ENCODE peak calls at places on chromosomes 2 and 18, in nine cellular contexts. H is H9, K is pancreas, R is mammary epithelial cell, E is lower lobe of right lung, M is fibroblast of mammary gland, F is neural crest cell, G is IMR-90, J is left lung. I is an unnamed sample.

GRCh38 chr18:11669271-11669947 is 19.7 kb upstream of the GNAL start:
- DNase-seq in H (peak), K (no peak), R (peak), E (no peak), M (no peak), F (no peak), G (no peak), J (no peak), I (no peak)

GRCh38 chr2:239910404-239910803 is 114.7 kb downstream of the NDUFA10 start:
- DNase-seq in H (peak), K (no peak), R (no peak), E (no peak), M (no peak), F (no peak), G (no peak), J (no peak), I (no peak)

GRCh38 chr2:65061146-65061909 is 5.1 kb downstream of the CEP68 start:
- DNase-seq in H (no peak), K (peak), R (no peak), E (no peak), M (no peak), F (no peak), G (no peak), J (no peak), I (no peak)

GRCh38 chr2:56449449-56449860 is 265.7 kb downstream of the CCDC85A start:
- DNase-seq in H (no peak), K (no peak), R (no peak), E (no peak), M (no peak), F (no peak), G (no peak), J (no peak), I (no peak)

GRCh38 chr2:181778621-181779195 is 98.4 kb upstream of the NEUROD1 start:
- DNase-seq in H (no peak), K (no peak), R (no peak), E (no peak), M (no peak), F (no peak), G (peak), J (no peak), I (peak)

GRCh38 chr2:8856176-8856575 is 18.8 kb upstream of the KIDINS220 start:
- DNase-seq in H (no peak), K (no peak), R (peak), E (no peak), M (no peak), F (no peak), G (no peak), J (no peak), I (no peak)

GRCh38 chr18:23862071-23862470 is 152.5 kb upstream of the TTC39C start:
- DNase-seq in H (no peak), K (no peak), R (peak), E (no peak), M (peak), F (no peak), G (peak), J (no peak), I (peak)

GRCh38 chr2:41197781-41198180 is 745.9 kb upstream of the SLC8A1 start:
- DNase-seq in H (no peak), K (no peak), R (no peak), E (no peak), M (peak), F (no peak), G (no peak), J (no peak), I (peak)

GRCh38 chr2:61176755-61177726 is 15.1 kb downstream of the C2orf74 start:
- DNase-seq in H (peak), K (peak), R (peak), E (peak), M (peak), F (peak), G (peak), J (peak), I (peak)

GRCh38 chr2:221747289-221747972 is 175.3 kb upstream of the EPHA4 start:
- DNase-seq in H (no peak), K (no peak), R (no peak), E (no peak), M (no peak), F (no peak), G (no peak), J (no peak), I (no peak)

GRCh38 chr18:60113396-60113795 is 213.6 kb downstream of the PMAIP1 start:
- DNase-seq in H (no peak), K (no peak), R (no peak), E (no peak), M (no peak), F (no peak), G (no peak), J (no peak), I (no peak)

GRCh38 chr2:120448961-120449421 is 103.1 kb downstream of the INHBB start:
- DNase-seq in H (no peak), K (no peak), R (no peak), E (no peak), M (no peak), F (no peak), G (no peak), J (no peak), I (no peak)

GRCh38 chr18:5464241-5464640 is 79.6 kb downstream of the EPB41L3 start:
- DNase-seq in H (no peak), K (no peak), R (no peak), E (no peak), M (peak), F (no peak), G (no peak), J (no peak), I (peak)

GRCh38 chr2:122866095-122866494 is 1110.6 kb downstream of the TSN start:
- DNase-seq in H (no peak), K (no peak), R (peak), E (no peak), M (no peak), F (no peak), G (no peak), J (no peak), I (no peak)

GRCh38 chr2:15719566-15720313 is 128.1 kb downstream of the DDX1 start:
- DNase-seq in H (no peak), K (no peak), R (no peak), E (no peak), M (no peak), F (no peak), G (no peak), J (no peak), I (no peak)

GRCh38 chr2:95698166-95698565 is 106.4 kb downstream of the TRIM43 start:
- DNase-seq in H (no peak), K (no peak), R (no peak), E (no peak), M (peak), F (no peak), G (peak), J (no peak), I (no peak)

GRCh38 chr2:189091253-189091652 is 88.3 kb downstream of the COL5A2 start:
- DNase-seq in H (no peak), K (no peak), R (no peak), E (no peak), M (peak), F (no peak), G (peak), J (no peak), I (peak)

GRCh38 chr2:109214651-109215371 is 85.8 kb downstream of the SH3RF3 start:
- DNase-seq in H (no peak), K (no peak), R (no peak), E (no peak), M (no peak), F (no peak), G (no peak), J (no peak), I (no peak)

GRCh38 chr2:201261471-201261870 is 1.1 kb downstream of the CASP8 start:
- DNase-seq in H (no peak), K (no peak), R (no peak), E (no peak), M (no peak), F (no peak), G (no peak), J (no peak), I (no peak)

GRCh38 chr2:214066847-214067246 is 344.0 kb upstream of the VWC2L start:
- DNase-seq in H (no peak), K (no peak), R (no peak), E (no peak), M (no peak), F (no peak), G (no peak), J (no peak), I (no peak)

GRCh38 chr18:23671564-23671963 is 8.9 kb upstream of the ANKRD29 start:
- DNase-seq in H (no peak), K (no peak), R (no peak), E (no peak), M (peak), F (no peak), G (no peak), J (no peak), I (peak)

GRCh38 chr18:47689386-47689785 is 241.1 kb downstream of the SMAD2 start:
- DNase-seq in H (peak), K (no peak), R (no peak), E (no peak), M (no peak), F (no peak), G (no peak), J (no peak), I (no peak)

GRCh38 chr18:67618061-67618460 is 101.5 kb upstream of the DSEL start:
- DNase-seq in H (no peak), K (no peak), R (no peak), E (no peak), M (no peak), F (no peak), G (no peak), J (no peak), I (no peak)

GRCh38 chr2:119196301-119197124 is 27.1 kb upstream of the STEAP3 start:
- DNase-seq in H (peak), K (no peak), R (peak), E (no peak), M (peak), F (no peak), G (no peak), J (no peak), I (peak)

GRCh38 chr18:63147973-63148372 is 171.6 kb downstream of the BCL2 start:
- DNase-seq in H (no peak), K (no peak), R (no peak), E (no peak), M (no peak), F (no peak), G (no peak), J (no peak), I (no peak)

GRCh38 chr2:42931147-42931817 is 138.9 kb upstream of the HAAO start:
- DNase-seq in H (peak), K (no peak), R (no peak), E (no peak), M (peak), F (no peak), G (no peak), J (no peak), I (no peak)

GRCh38 chr2:182372661-182373060 is 54.2 kb downstream of the PDE1A start:
- DNase-seq in H (no peak), K (no peak), R (peak), E (no peak), M (peak), F (no peak), G (peak), J (no peak), I (peak)

GRCh38 chr18:23259701-23260661 is 124.7 kb downstream of the CABLES1 start:
- DNase-seq in H (peak), K (peak), R (peak), E (peak), M (peak), F (peak), G (peak), J (peak), I (peak)

GRCh38 chr2:37625156-37625555 is 46.3 kb downstream of the CDC42EP3 start:
- DNase-seq in H (no peak), K (no peak), R (peak), E (no peak), M (peak), F (no peak), G (peak), J (no peak), I (peak)

GRCh38 chr2:237923507-237924163 is 43.2 kb upstream of the UBE2F start:
- DNase-seq in H (peak), K (peak), R (peak), E (peak), M (peak), F (peak), G (peak), J (peak), I (peak)

GRCh38 chr2:167986223-167986622 is 261.2 kb downstream of the STK39 start:
- DNase-seq in H (no peak), K (no peak), R (no peak), E (no peak), M (no peak), F (no peak), G (peak), J (no peak), I (no peak)

GRCh38 chr2:152406119-152406835 is 71.3 kb downstream of the FMNL2 start:
- DNase-seq in H (no peak), K (no peak), R (no peak), E (no peak), M (no peak), F (no peak), G (no peak), J (no peak), I (no peak)

DNA sequence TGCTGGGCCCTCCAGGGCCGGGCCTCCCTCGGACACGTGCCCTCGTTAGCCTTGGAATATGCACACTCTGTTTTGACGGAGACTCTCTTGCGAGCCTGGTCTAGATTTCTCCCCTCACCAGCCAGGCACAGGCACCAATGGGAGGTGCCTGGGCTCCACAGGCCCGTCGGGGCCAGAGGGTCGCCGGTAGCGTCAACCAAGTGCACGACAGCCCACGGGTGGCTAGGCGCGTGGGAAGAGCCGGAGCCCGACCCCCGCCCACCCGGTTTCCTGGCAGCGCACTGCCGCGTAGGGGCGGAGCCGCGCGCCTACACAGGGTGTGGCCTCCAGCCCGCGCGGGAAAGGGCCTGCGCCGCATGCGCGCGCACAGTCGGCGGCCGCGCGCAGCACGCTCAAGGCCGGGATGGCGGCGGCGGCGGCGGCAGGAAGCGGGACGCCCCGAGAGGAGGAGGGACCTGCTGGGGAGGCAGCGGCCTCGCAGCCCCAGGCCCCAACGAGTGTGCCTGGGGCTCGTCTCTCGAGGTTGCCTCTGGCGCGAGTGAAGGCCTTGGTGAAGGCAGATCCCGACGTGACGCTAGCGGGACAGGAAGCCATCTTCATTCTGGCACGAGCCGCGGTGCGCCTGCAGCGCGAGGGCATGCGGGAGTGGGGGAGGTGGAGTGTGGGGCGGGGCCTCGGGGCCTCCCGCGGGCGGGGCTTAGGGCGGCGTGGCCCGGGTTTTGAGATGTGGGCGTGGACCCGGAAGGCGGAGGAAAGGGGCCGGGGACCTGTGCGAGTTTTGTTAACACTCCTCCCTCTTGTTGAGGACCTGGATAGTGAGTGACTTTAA is at the start of gene POLE4:
- DNase-seq in H (peak), K (peak), R (peak), E (peak), M (peak), F (peak), G (peak), J (peak), I (peak)
- TF ChIP-seq CTCF in H (no peak), K (no peak), R (no peak), E (peak), M (no peak), F (no peak), G (no peak), J (no peak), I (no peak)

GRCh38 chr2:215731108-215731507 is 282.2 kb downstream of the MREG start:
- DNase-seq in H (no peak), K (no peak), R (no peak), E (no peak), M (no peak), F (no peak), G (no peak), J (no peak), I (no peak)

GRCh38 chr2:215738360-215738759 is 275.0 kb downstream of the MREG start:
- DNase-seq in H (no peak), K (no peak), R (no peak), E (no peak), M (no peak), F (no peak), G (no peak), J (no peak), I (no peak)

GRCh38 chr2:215737496-215737895 is 275.9 kb downstream of the MREG start:
- DNase-seq in H (peak), K (no peak), R (no peak), E (no peak), M (no peak), F (no peak), G (no peak), J (no peak), I (no peak)

GRCh38 chr2:215740071-215740470 is 273.3 kb downstream of the MREG start:
- DNase-seq in H (no peak), K (no peak), R (no peak), E (no peak), M (no peak), F (no peak), G (no peak), J (no peak), I (no peak)

DNA sequence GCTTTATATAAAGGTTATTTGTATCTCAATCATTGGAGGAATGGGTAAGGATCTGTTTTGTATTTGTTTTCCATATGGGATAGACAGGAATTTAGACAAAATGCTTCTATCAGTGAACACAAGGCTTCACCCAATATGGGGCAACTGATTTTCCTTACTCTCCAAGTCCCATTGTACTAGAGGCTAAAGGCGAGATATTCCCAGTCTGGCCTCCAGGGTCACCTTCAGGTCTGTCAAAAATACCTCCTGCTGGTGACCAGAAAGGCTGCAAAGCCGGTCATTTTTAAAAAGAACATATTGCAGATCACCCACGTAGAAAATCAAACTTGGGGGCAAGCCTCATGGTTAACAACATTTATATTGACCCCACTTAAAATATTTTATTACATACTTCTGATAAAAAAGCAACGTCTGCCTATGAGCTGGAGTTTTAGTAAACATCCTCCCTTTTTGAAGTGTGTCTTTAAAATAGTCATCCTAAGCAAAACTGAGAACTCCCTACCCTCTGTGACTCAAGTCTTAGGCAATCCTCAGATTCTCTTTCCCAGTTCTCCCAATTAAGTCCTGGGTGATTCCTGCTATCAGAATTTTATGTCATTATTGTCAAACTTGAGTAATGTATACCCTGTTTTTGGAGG is 276.6 kb downstream of the MREG start:
- DNase-seq in H (peak), K (no peak), R (peak), E (no peak), M (peak), F (no peak), G (peak), J (no peak), I (peak)
- TF ChIP-seq CTCF in H (peak), K (no peak), R (peak), E (no peak), M (peak), F (no peak), G (peak), J (no peak), I (peak)

GRCh38 chr2:20181761-20182160 is 43.2 kb downstream of the SDC1 start:
- DNase-seq in H (no peak), K (no peak), R (no peak), E (no peak), M (no peak), F (no peak), G (no peak), J (no peak), I (no peak)

GRCh38 chr2:20179179-20179754 is 45.7 kb downstream of the SDC1 start:
- DNase-seq in H (no peak), K (no peak), R (no peak), E (no peak), M (no peak), F (no peak), G (no peak), J (no peak), I (no peak)

GRCh38 chr2:20178404-20179178 is 46.3 kb downstream of the SDC1 start:
- DNase-seq in H (no peak), K (no peak), R (no peak), E (peak), M (no peak), F (no peak), G (no peak), J (peak), I (no peak)

GRCh38 chr2:20180676-20181648 is 44.0 kb downstream of the SDC1 start:
- DNase-seq in H (no peak), K (no peak), R (no peak), E (no peak), M (no peak), F (no peak), G (no peak), J (no peak), I (no peak)

DNA sequence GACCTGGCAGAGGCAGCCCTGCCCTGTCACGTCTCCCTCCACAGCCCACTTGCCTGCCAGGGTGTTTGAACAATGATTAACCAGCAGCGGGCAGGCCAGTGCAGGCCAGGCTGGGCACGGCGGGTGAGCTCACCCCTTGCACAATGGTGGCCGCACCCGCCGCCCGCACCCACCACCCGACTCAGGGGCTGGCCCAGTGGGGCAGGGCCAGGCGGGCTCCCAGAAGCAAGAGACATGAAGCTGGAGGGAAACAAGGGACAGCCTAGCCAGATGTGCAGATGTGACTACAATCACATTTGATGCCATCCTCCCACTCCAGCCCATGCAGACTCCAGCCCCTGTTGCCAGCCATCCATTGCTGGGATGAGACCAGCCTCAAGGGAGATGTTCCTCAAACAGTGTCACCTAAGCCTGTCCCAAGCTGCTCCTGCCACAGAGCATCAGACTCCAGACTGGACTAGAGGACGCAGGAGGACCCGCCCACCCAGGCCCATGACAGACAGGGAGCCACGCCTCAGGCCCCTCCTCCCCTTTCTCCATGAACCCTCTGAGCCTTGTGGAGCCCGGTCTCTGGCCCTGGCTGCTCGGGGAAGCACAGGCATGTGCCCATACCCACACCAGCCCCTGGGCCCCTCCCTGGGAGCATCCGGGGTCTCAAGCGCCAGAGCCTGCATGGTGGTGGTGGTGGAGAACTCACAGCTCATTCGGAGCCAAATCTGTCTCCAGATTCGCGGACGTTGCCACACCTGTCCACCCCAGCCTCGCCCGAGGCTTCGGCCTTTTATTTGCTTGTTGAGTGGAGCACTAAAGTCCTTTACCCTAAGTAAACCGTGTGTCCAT is 45.0 kb downstream of the SDC1 start:
- DNase-seq in H (peak), K (peak), R (peak), E (peak), M (no peak), F (no peak), G (no peak), J (peak), I (no peak)
- TF ChIP-seq CTCF in H (no peak), K (no peak), R (peak), E (no peak), M (no peak), F (no peak), G (no peak), J (no peak), I (no peak)

GRCh38 chr2:187453078-187453641 is 5.1 kb upstream of the CALCRL start:
- DNase-seq in H (no peak), K (no peak), R (no peak), E (no peak), M (peak), F (no peak), G (peak), J (no peak), I (peak)
- TF ChIP-seq CTCF in H (peak), K (no peak), R (no peak), E (peak), M (peak), F (peak), G (peak), J (peak), I (peak)